ENCODE peak calls at places on chromosomes 13 and 19, in six cellular contexts. O, A, S, F, E and I are unnamed samples. For H3K4me1, the result is how much of the 10 kb centered on the place peaks cover.

GRCh38 chr13:61563645-61564044 is 148.0 kb upstream of the PCDH20 start:
- DNase-seq in O (no peak), A (no peak), S (no peak), F (no peak), E (no peak), I (no peak)

GRCh38 chr19:43439183-43440063 is 24.7 kb downstream of the TEX101 start:
- DNase-seq in O (no peak), A (peak), S (no peak), F (peak), E (no peak), I (no peak)

GRCh38 chr19:412356-413355 is 3.7 kb upstream of the C2CD4C start:
- DNase-seq in O (peak), A (no peak), S (peak), F (no peak), E (no peak), I (no peak)

GRCh38 chr13:113845723-113846638 is 17.9 kb downstream of the GAS6 start:
- DNase-seq in O (no peak), A (no peak), S (no peak), F (no peak), E (no peak), I (no peak)

GRCh38 chr19:54654447-54655321 is 8.1 kb upstream of the LILRB4 start:
- DNase-seq in O (no peak), A (no peak), S (no peak), F (no peak), E (no peak), I (no peak)

GRCh38 chr13:27965343-27965739 is 3.8 kb downstream of the CDX2 start:
- DNase-seq in O (no peak), A (no peak), S (no peak), F (no peak), E (no peak), I (no peak)

GRCh38 chr13:19910336-19911072 is 47.1 kb upstream of the ZMYM5 start:
- DNase-seq in O (no peak), A (no peak), S (no peak), F (peak), E (no peak), I (no peak)

GRCh38 chr19:16328824-16329482 is 4.3 kb downstream of the KLF2 start:
- DNase-seq in O (no peak), A (no peak), S (no peak), F (no peak), E (no peak), I (no peak)

GRCh38 chr19:3655402-3656072 is 28.9 kb upstream of the CACTIN start:
- DNase-seq in O (no peak), A (no peak), S (peak), F (peak), E (no peak), I (peak)

GRCh38 chr19:42323852-42324654 is 1.4 kb upstream of the MEGF8 start:
- DNase-seq in O (peak), A (no peak), S (no peak), F (no peak), E (no peak), I (no peak)

GRCh38 chr19:39765091-39766076 is 13.3 kb upstream of the LEUTX start:
- DNase-seq in O (peak), A (peak), S (peak), F (peak), E (peak), I (no peak)

GRCh38 chr19:2239771-2240770 is 3.4 kb downstream of the SF3A2 start:
- DNase-seq in O (peak), A (no peak), S (no peak), F (no peak), E (no peak), I (no peak)

GRCh38 chr13:84445776-84446175 is 563.5 kb upstream of the SLITRK1 start:
- DNase-seq in O (no peak), A (no peak), S (no peak), F (peak), E (no peak), I (no peak)

GRCh38 chr13:39527301-39527700 is 75.7 kb downstream of the LHFPL6 start:
- DNase-seq in O (no peak), A (no peak), S (no peak), F (no peak), E (no peak), I (no peak)

GRCh38 chr13:98232456-98232855 is 55.4 kb upstream of the RNF113B start:
- DNase-seq in O (no peak), A (no peak), S (no peak), F (no peak), E (no peak), I (no peak)

GRCh38 chr13:21734961-21735360 is 64.1 kb downstream of the FGF9 start:
- DNase-seq in O (no peak), A (no peak), S (no peak), F (no peak), E (no peak), I (no peak)

GRCh38 chr19:46903458-46903857 is 42.7 kb downstream of the ARHGAP35 start:
- DNase-seq in O (no peak), A (no peak), S (no peak), F (no peak), E (no peak), I (no peak)

GRCh38 chr19:55486971-55487883 is 1.0 kb upstream of the SSC5D start:
- DNase-seq in O (peak), A (peak), S (peak), F (peak), E (no peak), I (peak)

GRCh38 chr19:40443131-40443929 is 805 bp downstream of the SERTAD3 start:
- DNase-seq in O (peak), A (peak), S (peak), F (peak), E (peak), I (peak)

GRCh38 chr13:41188584-41188983 is 5.8 kb downstream of the KBTBD7 start:
- DNase-seq in O (no peak), A (no peak), S (no peak), F (no peak), E (no peak), I (no peak)

GRCh38 chr13:71866173-71867091 is 572 bp downstream of the DACH1 start:
- DNase-seq in O (peak), A (peak), S (peak), F (no peak), E (no peak), I (peak)

GRCh38 chr13:22110368-22110767 is 439.5 kb downstream of the FGF9 start:
- DNase-seq in O (no peak), A (no peak), S (no peak), F (no peak), E (no peak), I (no peak)

GRCh38 chr19:3125900-3126524 is 9.8 kb upstream of the GNA15 start:
- DNase-seq in O (peak), A (peak), S (peak), F (no peak), E (peak), I (peak)

GRCh38 chr13:78160793-78161192 is 242.2 kb upstream of the EDNRB start:
- DNase-seq in O (no peak), A (no peak), S (no peak), F (no peak), E (no peak), I (no peak)

GRCh38 chr19:55487884-55488687 is at the start of gene SSC5D:
- DNase-seq in O (peak), A (no peak), S (no peak), F (no peak), E (no peak), I (no peak)

GRCh38 chr13:113452942-113453901 is at the start of gene ADPRHL1:
- DNase-seq in O (no peak), A (peak), S (no peak), F (no peak), E (no peak), I (peak)

GRCh38 chr19:7781157-7781556 is 18.1 kb downstream of the CLEC4M start:
- DNase-seq in O (no peak), A (no peak), S (no peak), F (no peak), E (no peak), I (no peak)

GRCh38 chr13:102510072-102510471 is 86.7 kb upstream of the TPP2 start:
- DNase-seq in O (no peak), A (no peak), S (no peak), F (no peak), E (no peak), I (no peak)

DNA sequence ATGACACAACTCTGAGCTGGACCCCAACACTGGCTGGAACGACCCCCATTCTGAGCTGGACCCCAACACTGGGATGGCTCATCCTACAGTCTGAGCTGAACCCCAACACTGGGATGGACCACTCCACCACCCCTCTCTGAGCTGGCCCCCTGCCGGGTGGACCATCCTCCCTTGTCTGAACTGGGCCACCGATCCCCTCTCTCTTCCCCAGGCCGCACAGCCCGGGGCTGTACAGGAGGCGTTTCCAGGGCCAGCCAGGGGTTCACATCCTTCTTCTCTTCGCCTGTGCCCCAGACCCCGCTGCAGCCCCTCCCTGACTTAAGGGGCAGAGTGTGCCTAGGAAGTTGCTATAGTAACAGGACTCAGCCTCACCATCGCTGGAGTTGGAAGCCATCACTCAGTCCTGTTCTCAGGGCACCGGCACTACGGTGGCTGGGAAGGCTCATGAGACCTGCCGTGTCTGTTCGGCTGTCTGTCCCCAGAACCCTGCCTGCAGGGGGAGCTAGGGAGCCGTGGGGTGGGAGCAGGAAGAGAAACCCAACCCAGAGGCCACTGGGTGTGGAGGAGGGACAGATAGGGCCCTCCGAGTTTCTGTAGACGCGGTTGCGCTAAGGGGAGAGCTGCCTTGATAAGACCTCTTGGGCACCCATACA is 3.7 kb downstream of the PRKACA start:
- DNase-seq in O (no peak), A (no peak), S (peak), F (no peak), E (no peak), I (peak)
- TF ChIP-seq CTCF in O (peak), A (peak), S (peak), F (peak), E (peak), I (peak)

GRCh38 chr19:6724631-6725185 is 4.3 kb upstream of the C3 start:
- DNase-seq in O (no peak), A (no peak), S (no peak), F (no peak), E (no peak), I (no peak)
- H3K27ac ChIP-seq in O (no peak), A (no peak), S (no peak), F (no peak), E (no peak), I (no peak)

GRCh38 chr19:18419699-18420460 is 682 bp downstream of the SSBP4 start:
- DNase-seq in O (peak), A (no peak), S (peak), F (no peak), E (no peak), I (peak)
- H3K4me1 ChIP-seq in O (under half), A (under half), S (half or more), F (under half), E (under half), I (under half)

GRCh38 chr13:33441015-33441414 is 155.5 kb upstream of the STARD13 start:
- DNase-seq in O (peak), A (no peak), S (peak), F (no peak), E (no peak), I (no peak)
- TF ChIP-seq CTCF in O (peak), A (peak), S (peak), F (peak), E (peak), I (no peak)

DNA sequence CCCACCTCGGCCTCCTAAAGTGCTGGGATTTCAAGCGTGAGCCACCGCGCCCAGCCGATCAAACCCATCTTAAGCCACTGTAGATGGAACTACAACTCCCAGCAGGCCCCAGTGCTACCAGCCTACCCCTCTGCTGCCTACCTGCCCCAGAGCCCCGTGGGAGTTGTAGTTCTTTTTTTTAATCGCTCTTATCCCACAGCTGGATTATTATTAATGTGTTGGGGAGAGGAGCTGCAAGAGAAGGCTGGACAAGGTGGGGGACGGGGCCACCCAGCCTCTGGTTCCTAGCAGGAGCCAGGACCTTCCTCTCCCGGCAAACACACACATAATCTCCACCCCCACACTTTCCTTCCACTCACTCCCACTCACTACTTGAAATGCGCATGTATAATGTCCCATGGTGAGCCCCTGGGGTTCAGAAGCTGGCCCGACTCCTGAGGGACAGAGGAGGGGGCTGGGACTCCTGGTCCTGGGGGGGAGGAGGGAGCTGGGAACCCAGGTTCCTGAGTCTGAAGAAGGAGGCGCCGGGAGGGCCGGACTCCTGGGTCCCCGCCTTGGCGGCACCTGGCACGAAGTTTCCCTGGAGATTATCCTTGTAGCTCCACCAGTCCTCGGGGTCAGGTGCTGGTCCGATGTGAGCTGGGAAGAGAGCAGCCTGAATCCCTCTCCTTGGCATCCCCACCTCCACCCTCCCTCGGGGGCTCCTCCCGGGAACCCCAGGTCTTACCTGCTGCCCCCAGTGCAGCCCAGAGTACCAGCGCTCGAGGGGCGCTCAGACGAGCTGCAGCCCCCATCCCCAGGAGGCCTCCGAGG is 942 bp downstream of the CA11 start:
- DNase-seq in O (peak), A (peak), S (peak), F (no peak), E (no peak), I (peak)
- H3K27ac ChIP-seq in O (peak), A (peak), S (peak), F (no peak), E (peak), I (peak)

DNA sequence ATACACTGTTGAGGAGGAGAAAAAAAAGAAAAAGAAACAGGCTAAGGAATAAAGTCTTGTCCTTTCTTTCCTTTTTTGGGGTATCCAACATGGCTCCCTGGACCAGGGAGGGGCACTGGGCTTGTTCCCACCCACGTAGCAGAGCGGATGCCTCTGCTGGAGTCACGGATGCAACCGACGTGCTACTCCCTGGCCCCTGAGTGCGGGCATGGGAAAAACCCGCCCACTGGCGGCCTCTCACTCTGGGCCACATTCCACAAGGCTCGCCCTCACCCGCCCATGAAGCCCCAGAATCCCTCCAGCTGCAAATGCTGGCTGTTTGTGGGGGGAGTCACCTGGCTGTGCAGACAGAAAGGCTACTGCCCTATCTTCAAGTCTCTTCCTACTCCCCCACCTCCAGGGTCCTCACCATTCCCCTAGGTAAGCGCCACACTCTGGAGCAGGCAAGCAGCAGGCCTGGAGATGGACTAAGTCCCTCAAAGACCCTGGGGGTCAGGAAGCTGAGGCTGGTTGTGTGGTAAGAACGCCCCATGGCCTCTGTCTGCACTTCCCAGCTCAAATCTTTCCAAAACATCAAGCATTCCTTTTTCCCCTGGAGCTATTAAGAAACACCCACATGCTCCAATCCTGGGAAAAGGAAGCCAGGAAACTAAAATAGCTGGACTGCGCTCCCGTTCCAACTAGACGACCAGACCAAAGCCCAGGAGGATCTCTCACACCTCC is 17.8 kb upstream of the EPHX3 start:
- DNase-seq in O (peak), A (peak), S (peak), F (no peak), E (no peak), I (peak)
- H3K4me1 ChIP-seq in O (under half), A (half or more), S (under half), F (under half), E (under half), I (half or more)

GRCh38 chr13:111045170-111045569 is 69.9 kb upstream of the ARHGEF7 start:
- DNase-seq in O (no peak), A (no peak), S (no peak), F (no peak), E (no peak), I (no peak)

GRCh38 chr13:111047326-111047725 is 67.8 kb upstream of the ARHGEF7 start:
- DNase-seq in O (no peak), A (no peak), S (no peak), F (no peak), E (no peak), I (no peak)

GRCh38 chr13:111048387-111048786 is 66.7 kb upstream of the ARHGEF7 start:
- DNase-seq in O (no peak), A (no peak), S (no peak), F (no peak), E (no peak), I (no peak)

GRCh38 chr13:111044087-111044830 is 70.9 kb upstream of the ARHGEF7 start:
- DNase-seq in O (no peak), A (no peak), S (no peak), F (no peak), E (no peak), I (no peak)

GRCh38 chr13:111046590-111047141 is 68.4 kb upstream of the ARHGEF7 start:
- DNase-seq in O (no peak), A (peak), S (no peak), F (no peak), E (no peak), I (peak)
- TF ChIP-seq CTCF in O (no peak), A (peak), S (no peak), F (no peak), E (no peak), I (peak)

GRCh38 chr19:18495204-18495911 is 26.5 kb downstream of the ELL start:
- DNase-seq in O (peak), A (no peak), S (no peak), F (no peak), E (no peak), I (no peak)

GRCh38 chr19:18493440-18494266 is 28.2 kb downstream of the ELL start:
- DNase-seq in O (no peak), A (no peak), S (no peak), F (no peak), E (no peak), I (no peak)

GRCh38 chr19:18491995-18492953 is 29.6 kb downstream of the ELL start:
- DNase-seq in O (no peak), A (no peak), S (no peak), F (no peak), E (no peak), I (no peak)

GRCh38 chr19:18496167-18496979 is 25.5 kb downstream of the ELL start:
- DNase-seq in O (no peak), A (no peak), S (no peak), F (peak), E (no peak), I (no peak)

DNA sequence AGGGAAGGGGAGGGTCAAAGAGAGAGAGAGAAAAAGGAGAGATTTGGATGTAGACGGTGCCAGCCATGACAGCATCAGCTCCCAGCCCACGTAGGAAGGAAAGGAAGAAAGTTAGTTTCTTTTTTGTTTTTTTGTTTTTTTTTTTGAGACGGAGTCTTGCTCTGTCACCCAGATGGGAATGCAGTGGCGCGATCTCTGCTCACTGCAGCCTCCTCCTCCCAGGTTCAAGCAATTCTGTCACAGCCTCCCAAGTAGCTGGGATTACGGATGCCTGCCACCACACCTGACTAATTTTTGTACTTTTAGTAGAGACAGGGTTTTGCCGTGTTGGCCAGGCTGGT is 27.6 kb downstream of the ELL start:
- DNase-seq in O (no peak), A (no peak), S (no peak), F (no peak), E (no peak), I (no peak)
- H3K27ac ChIP-seq in O (no peak), A (peak), S (no peak), F (no peak), E (no peak), I (peak)

DNA sequence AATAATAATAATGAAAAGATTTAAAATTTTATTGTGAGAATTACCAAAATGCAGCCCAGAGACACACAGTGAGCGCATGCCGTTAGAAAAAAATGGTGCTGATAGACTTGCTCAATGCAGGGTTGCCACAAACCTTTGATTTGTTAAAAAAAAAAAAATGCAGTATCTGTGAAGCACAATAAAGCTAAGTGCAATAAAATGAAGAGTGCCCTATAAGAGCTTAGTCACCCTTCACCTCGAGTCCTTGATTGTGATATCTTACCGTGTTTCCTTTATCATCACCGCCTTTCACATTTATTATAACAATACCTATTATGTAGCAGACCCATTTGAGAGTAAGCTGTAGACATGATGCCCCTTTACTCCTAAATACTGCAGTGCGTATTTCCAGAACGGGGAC is 83.2 kb downstream of the SLC6A16 start:
- DNase-seq in O (no peak), A (no peak), S (no peak), F (no peak), E (no peak), I (no peak)
- H3K4me1 ChIP-seq in O (under half), A (under half), S (under half), F (under half), E (under half), I (under half)

GRCh38 chr19:45112111-45112827 is 19.3 kb downstream of the PPP1R37 start:
- DNase-seq in O (no peak), A (no peak), S (no peak), F (no peak), E (no peak), I (no peak)
- TF ChIP-seq CTCF in O (peak), A (no peak), S (no peak), F (no peak), E (no peak), I (no peak)